ENCODE peak calls at places on chromosomes 16 and 17, in four cellular contexts. O is thyroid gland, N is left ventricle myocardium inferior, T is AG04450. I is an unnamed sample. For H3K27me3, the result is how much of the 10 kb centered on the place peaks cover.

GRCh38 chr17:78563189-78564145 is 13.7 kb downstream of the DNAH17 start:
- DNase-seq in O (peak), N (peak), T (no peak), I (no peak)

GRCh38 chr16:73143681-73144370 is 95.9 kb upstream of the ZFHX3 start:
- DNase-seq in O (no peak), N (no peak), T (no peak), I (no peak)

GRCh38 chr16:4507588-4508345 is 30.8 kb downstream of the CDIP1 start:
- DNase-seq in T (no peak), N (no peak), O (peak), I (no peak)

GRCh38 chr17:77233635-77234334 is 93.0 kb downstream of the SEC14L1 start:
- DNase-seq in T (peak), N (no peak), O (no peak), I (peak)

GRCh38 chr16:644556-644955 is 2.9 kb downstream of the MCRIP2 start:
- DNase-seq in N (no peak), T (no peak), O (no peak), I (no peak)

GRCh38 chr16:84569382-84569987 is 48.4 kb downstream of the COTL1 start:
- DNase-seq in O (no peak), N (no peak), T (no peak), I (no peak)

GRCh38 chr17:1999557-2000251 is 25.4 kb downstream of the RTN4RL1 start:
- DNase-seq in N (peak), O (no peak), T (no peak), I (no peak)

GRCh38 chr16:6682142-6682811 is 650.4 kb upstream of the RBFOX1 start:
- DNase-seq in T (no peak), N (no peak), O (peak), I (no peak)

GRCh38 chr17:46191332-46192210 is 1.7 kb downstream of the KANSL1 start:
- DNase-seq in T (no peak), N (no peak), O (peak), I (peak)

GRCh38 chr17:67608691-67609090 is 109.0 kb upstream of the NOL11 start:
- DNase-seq in N (no peak), O (no peak), T (peak), I (no peak)

GRCh38 chr17:52148969-52149351 is 9.6 kb downstream of the CA10 start:
- DNase-seq in T (no peak), N (no peak), O (no peak), I (no peak)

GRCh38 chr16:85187002-85187401 is 74.7 kb upstream of the CIBAR2 start:
- DNase-seq in T (no peak), O (peak), N (peak), I (no peak)

GRCh38 chr16:30875881-30876791 is 17.7 kb downstream of the BCL7C start:
- DNase-seq in T (no peak), O (no peak), N (no peak), I (peak)

GRCh38 chr17:9110501-9110900 is 89.2 kb downstream of the NTN1 start:
- DNase-seq in O (no peak), N (no peak), T (no peak), I (no peak)

GRCh38 chr16:132120-132519 is 6.4 kb downstream of the NPRL3 start:
- DNase-seq in T (no peak), O (no peak), N (no peak), I (no peak)

GRCh38 chr17:81002409-81003361 is 11.0 kb downstream of the CHMP6 start:
- DNase-seq in T (no peak), O (peak), N (peak), I (no peak)

GRCh38 chr16:56848955-56849689 is 15.9 kb upstream of the SLC12A3 start:
- DNase-seq in N (no peak), O (peak), T (no peak), I (no peak)

GRCh38 chr16:57134982-57135381 is 42.6 kb downstream of the CPNE2 start:
- DNase-seq in N (no peak), T (no peak), O (no peak), I (no peak)

GRCh38 chr17:6526362-6527152 is 29.8 kb downstream of the PITPNM3 start:
- DNase-seq in N (no peak), O (no peak), T (no peak), I (no peak)

GRCh38 chr16:20401475-20402016 is 3.0 kb downstream of the PDILT start:
- DNase-seq in N (no peak), T (no peak), O (no peak), I (no peak)

DNA sequence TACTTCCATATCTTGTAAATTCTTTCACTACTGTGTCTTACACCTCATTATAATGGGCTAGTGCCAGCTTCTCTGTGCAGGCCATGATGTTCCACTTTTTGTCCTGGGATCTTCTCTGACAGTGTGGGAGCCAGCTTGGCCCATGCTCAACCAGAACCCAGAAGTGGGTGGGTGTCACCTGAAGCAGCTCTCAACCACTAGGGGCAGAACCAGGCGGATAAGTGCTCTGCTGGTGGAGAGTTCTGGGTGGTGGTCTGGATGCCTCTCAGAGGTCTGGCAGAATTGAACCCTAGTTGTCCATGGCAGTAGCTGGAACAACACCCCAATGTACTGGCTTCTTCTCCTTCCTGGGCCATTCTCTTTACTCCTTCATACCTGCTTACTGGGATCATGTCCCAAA is 254.1 kb upstream of the N4BP1 start:
- DNase-seq in O (no peak), T (no peak), N (no peak), I (no peak)
- TF ChIP-seq CTCF in O (no peak), T (no peak), N (no peak), I (peak)

DNA sequence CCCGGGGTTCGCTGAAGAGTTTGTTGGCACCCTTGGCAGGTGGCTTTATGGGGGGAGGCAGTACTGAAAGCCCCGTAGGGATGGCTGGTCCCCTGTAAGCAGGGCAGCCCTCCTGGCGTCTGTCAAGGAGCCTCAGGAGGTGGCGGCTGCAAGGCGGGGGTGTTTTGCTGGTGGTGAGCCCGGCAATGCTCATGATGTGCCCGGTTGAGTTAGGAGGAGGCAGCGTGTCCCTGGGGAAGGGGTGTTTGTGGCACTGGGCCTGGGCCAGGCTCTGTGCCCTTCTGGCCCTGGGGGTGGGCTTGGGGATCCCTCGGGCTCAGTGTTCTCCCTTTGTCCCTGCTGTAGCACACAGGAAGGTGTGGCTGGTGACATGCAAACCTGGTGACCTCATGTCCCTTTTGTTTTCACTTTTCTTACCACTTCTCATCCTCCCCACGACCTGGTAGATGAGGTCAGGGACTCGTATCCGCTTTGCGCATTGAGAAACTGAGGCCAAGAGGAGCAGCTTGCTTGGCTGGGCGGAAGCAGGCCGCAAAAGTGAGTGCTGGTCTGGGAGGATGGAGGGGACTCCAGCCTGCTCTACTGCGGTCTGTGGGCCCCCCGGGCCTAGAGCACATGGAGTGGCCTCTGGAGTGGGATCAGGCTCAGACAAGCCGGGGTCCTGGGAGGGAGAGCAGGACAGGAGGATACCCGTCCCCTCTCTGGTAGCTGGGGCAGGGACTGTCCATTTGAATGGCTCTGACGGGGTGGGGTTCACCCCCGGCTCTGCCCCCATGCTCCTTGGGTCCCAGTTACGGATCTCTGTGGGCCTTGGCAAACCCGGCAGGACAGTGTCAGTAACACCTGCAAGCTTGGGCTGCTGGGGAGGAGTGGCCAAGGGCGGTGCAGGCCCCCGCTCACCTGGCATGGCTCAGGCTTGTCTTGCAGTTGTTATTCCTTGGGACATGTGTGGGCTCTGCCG is 2.2 kb downstream of the SNN start:
- DNase-seq in T (no peak), O (peak), N (no peak), I (peak)
- H3K4me3 ChIP-seq in T (peak), O (no peak), N (peak), I (peak)

GRCh38 chr17:36641877-36642845 is 40.8 kb downstream of the MRM1 start:
- DNase-seq in T (no peak), N (no peak), O (peak), I (no peak)

GRCh38 chr17:36640836-36641235 is 39.5 kb downstream of the MRM1 start:
- DNase-seq in T (no peak), O (no peak), N (no peak), I (no peak)

GRCh38 chr17:36641331-36641876 is 40.0 kb downstream of the MRM1 start:
- DNase-seq in N (no peak), T (no peak), O (no peak), I (no peak)

GRCh38 chr17:36645358-36645757 is 44.0 kb downstream of the MRM1 start:
- DNase-seq in O (no peak), T (no peak), N (no peak), I (no peak)

GRCh38 chr17:36643086-36643685 is 41.8 kb downstream of the MRM1 start:
- DNase-seq in O (no peak), N (no peak), T (no peak), I (no peak)
- H3K27me3 ChIP-seq in O (under half), N (half or more), T (half or more), I (under half)

GRCh38 chr17:75081611-75082540 is 5.9 kb upstream of the SLC16A5 start:
- DNase-seq in N (no peak), O (no peak), T (no peak), I (no peak)

GRCh38 chr17:75077072-75077489 is 10.7 kb upstream of the SLC16A5 start:
- DNase-seq in T (no peak), O (peak), N (no peak), I (no peak)

GRCh38 chr17:75078097-75079022 is 9.4 kb upstream of the SLC16A5 start:
- DNase-seq in T (peak), O (no peak), N (no peak), I (peak)

GRCh38 chr17:75077490-75078096 is 10.2 kb upstream of the SLC16A5 start:
- DNase-seq in T (no peak), N (peak), O (peak), I (peak)

DNA sequence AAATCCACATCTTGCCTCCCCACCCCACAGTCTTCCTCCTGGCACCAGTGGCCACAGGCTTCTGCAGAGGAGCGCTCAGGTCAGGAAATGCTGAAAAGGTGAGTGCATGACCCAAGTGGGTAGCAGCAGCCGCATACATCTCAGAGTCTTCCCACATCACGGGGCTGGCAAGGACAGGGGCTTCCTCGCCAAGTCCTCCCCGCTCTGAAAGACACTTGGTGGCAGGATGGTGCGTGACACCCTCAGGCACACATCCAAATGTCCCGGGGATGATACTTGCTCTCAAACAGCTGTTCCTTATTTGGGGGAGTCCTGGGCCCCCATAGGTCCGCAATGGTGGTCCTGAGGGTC is 8.8 kb upstream of the SLC16A5 start:
- DNase-seq in T (no peak), N (no peak), O (no peak), I (no peak)
- TF ChIP-seq CTCF in T (no peak), N (no peak), O (no peak), I (no peak)

DNA sequence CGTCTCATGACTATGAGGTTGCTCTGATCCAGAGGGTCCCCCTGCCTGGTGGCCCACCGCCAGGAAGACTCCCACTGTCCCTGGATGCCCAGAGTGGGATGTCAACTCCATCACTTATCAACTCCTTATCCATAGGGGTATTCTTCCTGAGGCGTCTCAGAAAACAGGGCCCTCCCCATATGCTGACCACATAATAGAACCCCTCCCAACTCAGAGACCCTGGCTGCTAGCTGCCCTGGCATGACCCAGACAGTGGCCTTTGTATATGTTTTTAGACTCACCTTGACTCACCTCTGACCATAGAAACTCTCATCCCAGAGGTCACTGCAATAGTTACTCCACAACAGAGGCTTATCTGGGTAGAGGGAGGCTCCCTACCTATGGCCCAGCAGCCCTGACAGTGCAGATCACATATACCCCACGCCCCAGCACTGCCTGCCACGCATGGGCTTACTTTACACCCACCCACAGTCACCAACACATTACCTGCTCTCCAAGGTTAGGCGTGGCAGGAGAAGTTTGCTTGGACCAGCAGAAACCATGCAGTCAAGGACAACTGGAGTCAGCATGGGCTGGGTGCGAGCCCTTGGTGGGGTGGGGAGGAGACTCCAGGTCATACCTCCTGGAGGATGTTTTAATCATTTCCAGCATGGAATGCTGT is 2.3 kb upstream of the G6PC1 start:
- DNase-seq in O (no peak), T (no peak), N (no peak), I (no peak)
- H3K4me3 ChIP-seq in O (no peak), T (no peak), N (no peak), I (no peak)

DNA sequence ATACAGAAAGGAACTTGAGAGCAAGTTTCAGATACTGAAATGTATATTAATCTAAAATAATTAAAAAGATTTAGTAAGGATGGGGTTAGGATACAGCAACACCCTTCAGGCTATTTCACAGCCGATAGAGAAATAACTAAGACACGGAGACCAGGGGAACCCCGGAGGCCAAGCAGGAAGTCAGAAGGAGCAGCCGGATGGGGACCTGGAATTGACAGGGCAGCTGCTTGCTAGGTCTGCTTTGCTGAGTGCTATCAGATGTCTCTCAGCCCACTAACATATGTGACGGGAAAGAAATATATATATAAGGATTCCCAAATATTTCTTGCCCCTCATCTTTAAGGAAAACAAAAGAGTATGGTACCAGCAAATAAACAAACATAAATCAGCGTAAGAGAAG is 154.1 kb upstream of the CDH5 start:
- DNase-seq in N (no peak), O (no peak), T (no peak), I (no peak)
- H3K27me3 ChIP-seq in N (under half), O (under half), T (under half), I (under half)

GRCh38 chr17:13921841-13922776 is 147.2 kb upstream of the COX10 start:
- DNase-seq in N (no peak), O (no peak), T (no peak), I (no peak)

GRCh38 chr17:13919818-13920217 is 149.5 kb upstream of the COX10 start:
- DNase-seq in T (no peak), N (no peak), O (no peak), I (no peak)

GRCh38 chr17:13920413-13920812 is 148.9 kb upstream of the COX10 start:
- DNase-seq in O (no peak), N (no peak), T (no peak), I (no peak)

GRCh38 chr17:13917635-13918034 is 151.7 kb upstream of the COX10 start:
- DNase-seq in N (no peak), T (no peak), O (no peak), I (no peak)

DNA sequence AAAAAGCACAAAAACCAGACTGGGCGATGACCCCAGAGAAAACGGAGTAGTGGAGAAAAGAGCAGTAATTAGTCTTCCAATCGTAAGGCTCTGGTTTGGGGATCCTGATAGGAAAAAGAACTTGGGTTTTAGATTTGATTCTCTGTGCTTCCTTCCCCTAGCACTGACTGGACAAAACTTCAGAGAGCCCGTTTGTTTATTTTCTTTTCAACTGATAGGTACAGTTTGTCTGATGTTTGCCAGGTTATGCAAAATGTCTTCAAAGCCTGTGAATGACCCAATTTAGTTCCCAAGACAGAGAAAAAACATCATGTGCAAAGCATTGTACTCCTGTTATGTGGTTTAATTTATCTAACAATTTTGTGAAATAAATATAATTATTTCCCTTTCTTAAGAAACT is 151.1 kb upstream of the COX10 start:
- DNase-seq in N (no peak), T (no peak), O (no peak), I (no peak)
- TF ChIP-seq CTCF in N (no peak), T (no peak), O (no peak), I (no peak)

DNA sequence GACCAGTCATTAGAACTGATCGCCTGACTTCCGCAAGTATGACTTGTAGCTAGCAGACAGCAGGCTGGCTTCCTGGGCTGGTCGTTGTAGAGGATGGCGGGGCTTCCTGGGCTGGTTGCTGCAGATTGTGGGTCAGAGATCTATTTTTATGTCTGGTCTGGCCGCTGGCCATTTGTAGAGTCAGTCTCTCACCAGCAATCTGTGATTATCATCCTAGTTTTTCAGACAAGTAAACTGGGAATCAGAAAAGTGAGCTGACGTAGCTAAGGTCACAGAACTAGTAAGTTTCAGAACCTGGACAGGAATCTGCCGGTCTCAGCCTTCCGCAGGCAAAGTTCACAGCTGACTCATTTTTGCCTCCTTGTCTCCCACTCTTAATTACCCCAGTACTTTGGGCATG is 19.1 kb downstream of the GPR142 start:
- DNase-seq in T (no peak), O (peak), N (peak), I (no peak)
- H3K4me3 ChIP-seq in T (no peak), O (no peak), N (no peak), I (no peak)